ENCODE peak calls at places on chromosome 5, in five cellular contexts. One of them, this sample, is unnamed.

GRCh38 chr5:74595143-74595915 is 45.2 kb downstream of the ENC1 start:
- DNase-seq in Kasumi-1: no peak
- DNase-seq in stimulated activated CD8-positive, alpha-beta memory T cell treated with anti-CD3 and anti-CD28 coated beads, Interleukin-12 subunit alpha, Interleukin-12 subunit beta, amount 100 ng/mL, for 1 hour: no peak
- DNase-seq in right lobe of liver: no peak
- DNase-seq in amygdala: no peak
- DNase-seq in this sample: no peak

GRCh38 chr5:10987881-10988504 is 227.0 kb upstream of the DAP start:
- DNase-seq in amygdala: no peak
- DNase-seq in right lobe of liver: peak
- DNase-seq in Kasumi-1: peak
- DNase-seq in stimulated activated CD8-positive, alpha-beta memory T cell treated with anti-CD3 and anti-CD28 coated beads, Interleukin-12 subunit alpha, Interleukin-12 subunit beta, amount 100 ng/mL, for 1 hour: peak
- DNase-seq in this sample: peak

GRCh38 chr5:139908749-139909148 is 113.1 kb downstream of the PSD2 start:
- DNase-seq in amygdala: no peak
- DNase-seq in Kasumi-1: no peak
- DNase-seq in right lobe of liver: peak
- DNase-seq in stimulated activated CD8-positive, alpha-beta memory T cell treated with anti-CD3 and anti-CD28 coated beads, Interleukin-12 subunit alpha, Interleukin-12 subunit beta, amount 100 ng/mL, for 1 hour: no peak
- DNase-seq in this sample: no peak

GRCh38 chr5:20307391-20307790 is 319.4 kb upstream of the CDH18 start:
- DNase-seq in right lobe of liver: no peak
- DNase-seq in Kasumi-1: no peak
- DNase-seq in stimulated activated CD8-positive, alpha-beta memory T cell treated with anti-CD3 and anti-CD28 coated beads, Interleukin-12 subunit alpha, Interleukin-12 subunit beta, amount 100 ng/mL, for 1 hour: no peak
- DNase-seq in amygdala: no peak
- DNase-seq in this sample: no peak

GRCh38 chr5:166031926-166032325 is 2259.5 kb upstream of the WWC1 start:
- DNase-seq in Kasumi-1: no peak
- DNase-seq in stimulated activated CD8-positive, alpha-beta memory T cell treated with anti-CD3 and anti-CD28 coated beads, Interleukin-12 subunit alpha, Interleukin-12 subunit beta, amount 100 ng/mL, for 1 hour: no peak
- DNase-seq in right lobe of liver: no peak
- DNase-seq in amygdala: no peak
- DNase-seq in this sample: no peak

GRCh38 chr5:95081500-95082355 is 203.2 kb downstream of the MCTP1 start:
- DNase-seq in right lobe of liver: no peak
- DNase-seq in stimulated activated CD8-positive, alpha-beta memory T cell treated with anti-CD3 and anti-CD28 coated beads, Interleukin-12 subunit alpha, Interleukin-12 subunit beta, amount 100 ng/mL, for 1 hour: no peak
- DNase-seq in Kasumi-1: peak
- DNase-seq in amygdala: no peak
- DNase-seq in this sample: no peak

GRCh38 chr5:74625742-74626241 is 14.7 kb downstream of the ENC1 start:
- DNase-seq in Kasumi-1: no peak
- DNase-seq in stimulated activated CD8-positive, alpha-beta memory T cell treated with anti-CD3 and anti-CD28 coated beads, Interleukin-12 subunit alpha, Interleukin-12 subunit beta, amount 100 ng/mL, for 1 hour: no peak
- DNase-seq in amygdala: no peak
- DNase-seq in right lobe of liver: no peak
- DNase-seq in this sample: no peak

GRCh38 chr5:125503958-125504357 is 757.5 kb upstream of the ZNF608 start:
- DNase-seq in Kasumi-1: no peak
- DNase-seq in amygdala: no peak
- DNase-seq in stimulated activated CD8-positive, alpha-beta memory T cell treated with anti-CD3 and anti-CD28 coated beads, Interleukin-12 subunit alpha, Interleukin-12 subunit beta, amount 100 ng/mL, for 1 hour: no peak
- DNase-seq in right lobe of liver: no peak
- DNase-seq in this sample: no peak

GRCh38 chr5:150422075-150422474 is 9.4 kb upstream of the CD74 start:
- DNase-seq in Kasumi-1: no peak
- DNase-seq in amygdala: no peak
- DNase-seq in stimulated activated CD8-positive, alpha-beta memory T cell treated with anti-CD3 and anti-CD28 coated beads, Interleukin-12 subunit alpha, Interleukin-12 subunit beta, amount 100 ng/mL, for 1 hour: no peak
- DNase-seq in right lobe of liver: no peak
- DNase-seq in this sample: no peak

GRCh38 chr5:91162534-91163381 is 220.4 kb downstream of the ARRDC3 start:
- DNase-seq in right lobe of liver: no peak
- DNase-seq in amygdala: no peak
- DNase-seq in Kasumi-1: peak
- DNase-seq in stimulated activated CD8-positive, alpha-beta memory T cell treated with anti-CD3 and anti-CD28 coated beads, Interleukin-12 subunit alpha, Interleukin-12 subunit beta, amount 100 ng/mL, for 1 hour: peak
- DNase-seq in this sample: no peak

GRCh38 chr5:32984851-32985250 is 273.7 kb downstream of the NPR3 start:
- DNase-seq in Kasumi-1: no peak
- DNase-seq in stimulated activated CD8-positive, alpha-beta memory T cell treated with anti-CD3 and anti-CD28 coated beads, Interleukin-12 subunit alpha, Interleukin-12 subunit beta, amount 100 ng/mL, for 1 hour: no peak
- DNase-seq in amygdala: no peak
- DNase-seq in right lobe of liver: no peak
- DNase-seq in this sample: no peak

GRCh38 chr5:126777974-126778674 is 1.2 kb downstream of the LMNB1 start:
- DNase-seq in right lobe of liver: peak
- DNase-seq in stimulated activated CD8-positive, alpha-beta memory T cell treated with anti-CD3 and anti-CD28 coated beads, Interleukin-12 subunit alpha, Interleukin-12 subunit beta, amount 100 ng/mL, for 1 hour: peak
- DNase-seq in Kasumi-1: peak
- DNase-seq in amygdala: peak
- DNase-seq in this sample: peak

GRCh38 chr5:16178745-16179372 is 732 bp downstream of the MARCHF11 start:
- DNase-seq in stimulated activated CD8-positive, alpha-beta memory T cell treated with anti-CD3 and anti-CD28 coated beads, Interleukin-12 subunit alpha, Interleukin-12 subunit beta, amount 100 ng/mL, for 1 hour: no peak
- DNase-seq in amygdala: no peak
- DNase-seq in right lobe of liver: no peak
- DNase-seq in Kasumi-1: no peak
- DNase-seq in this sample: peak

GRCh38 chr5:140336388-140336787 is 10.0 kb downstream of the HBEGF start:
- DNase-seq in right lobe of liver: peak
- DNase-seq in stimulated activated CD8-positive, alpha-beta memory T cell treated with anti-CD3 and anti-CD28 coated beads, Interleukin-12 subunit alpha, Interleukin-12 subunit beta, amount 100 ng/mL, for 1 hour: no peak
- DNase-seq in amygdala: no peak
- DNase-seq in Kasumi-1: no peak
- DNase-seq in this sample: no peak

GRCh38 chr5:170920196-170920595 is 58.4 kb downstream of the RANBP17 start:
- DNase-seq in Kasumi-1: no peak
- DNase-seq in amygdala: no peak
- DNase-seq in stimulated activated CD8-positive, alpha-beta memory T cell treated with anti-CD3 and anti-CD28 coated beads, Interleukin-12 subunit alpha, Interleukin-12 subunit beta, amount 100 ng/mL, for 1 hour: no peak
- DNase-seq in right lobe of liver: no peak
- DNase-seq in this sample: no peak

GRCh38 chr5:186091-187041 is 4.9 kb upstream of the LRRC14B start:
- DNase-seq in right lobe of liver: no peak
- DNase-seq in stimulated activated CD8-positive, alpha-beta memory T cell treated with anti-CD3 and anti-CD28 coated beads, Interleukin-12 subunit alpha, Interleukin-12 subunit beta, amount 100 ng/mL, for 1 hour: no peak
- DNase-seq in amygdala: no peak
- DNase-seq in Kasumi-1: no peak
- DNase-seq in this sample: no peak

GRCh38 chr5:36495638-36496010 is 110.8 kb upstream of the SLC1A3 start:
- DNase-seq in amygdala: no peak
- DNase-seq in stimulated activated CD8-positive, alpha-beta memory T cell treated with anti-CD3 and anti-CD28 coated beads, Interleukin-12 subunit alpha, Interleukin-12 subunit beta, amount 100 ng/mL, for 1 hour: no peak
- DNase-seq in Kasumi-1: no peak
- DNase-seq in right lobe of liver: no peak
- DNase-seq in this sample: no peak

GRCh38 chr5:92850886-92851285 is 730.1 kb downstream of the NR2F1-AS1 start:
- DNase-seq in amygdala: no peak
- DNase-seq in stimulated activated CD8-positive, alpha-beta memory T cell treated with anti-CD3 and anti-CD28 coated beads, Interleukin-12 subunit alpha, Interleukin-12 subunit beta, amount 100 ng/mL, for 1 hour: no peak
- DNase-seq in Kasumi-1: no peak
- DNase-seq in right lobe of liver: no peak
- DNase-seq in this sample: no peak

GRCh38 chr5:137312060-137312459 is 187.1 kb downstream of the SPOCK1 start:
- DNase-seq in right lobe of liver: no peak
- DNase-seq in stimulated activated CD8-positive, alpha-beta memory T cell treated with anti-CD3 and anti-CD28 coated beads, Interleukin-12 subunit alpha, Interleukin-12 subunit beta, amount 100 ng/mL, for 1 hour: no peak
- DNase-seq in Kasumi-1: no peak
- DNase-seq in amygdala: no peak
- DNase-seq in this sample: no peak

GRCh38 chr5:27908341-27908740 is 870.0 kb upstream of the CDH9 start:
- DNase-seq in stimulated activated CD8-positive, alpha-beta memory T cell treated with anti-CD3 and anti-CD28 coated beads, Interleukin-12 subunit alpha, Interleukin-12 subunit beta, amount 100 ng/mL, for 1 hour: no peak
- DNase-seq in amygdala: no peak
- DNase-seq in Kasumi-1: no peak
- DNase-seq in right lobe of liver: no peak
- DNase-seq in this sample: no peak

GRCh38 chr5:180631549-180632392 is 17.6 kb downstream of the FLT4 start:
- DNase-seq in right lobe of liver: no peak
- DNase-seq in amygdala: no peak
- DNase-seq in stimulated activated CD8-positive, alpha-beta memory T cell treated with anti-CD3 and anti-CD28 coated beads, Interleukin-12 subunit alpha, Interleukin-12 subunit beta, amount 100 ng/mL, for 1 hour: no peak
- DNase-seq in Kasumi-1: peak
- DNase-seq in this sample: no peak

GRCh38 chr5:97670447-97670846 is 487.4 kb upstream of the RIOK2 start:
- DNase-seq in amygdala: no peak
- DNase-seq in stimulated activated CD8-positive, alpha-beta memory T cell treated with anti-CD3 and anti-CD28 coated beads, Interleukin-12 subunit alpha, Interleukin-12 subunit beta, amount 100 ng/mL, for 1 hour: no peak
- DNase-seq in right lobe of liver: no peak
- DNase-seq in Kasumi-1: no peak
- DNase-seq in this sample: no peak

GRCh38 chr5:157463621-157464407 is 3.8 kb downstream of the NIPAL4 start:
- DNase-seq in stimulated activated CD8-positive, alpha-beta memory T cell treated with anti-CD3 and anti-CD28 coated beads, Interleukin-12 subunit alpha, Interleukin-12 subunit beta, amount 100 ng/mL, for 1 hour: no peak
- DNase-seq in Kasumi-1: no peak
- DNase-seq in amygdala: no peak
- DNase-seq in right lobe of liver: no peak
- DNase-seq in this sample: no peak

GRCh38 chr5:76737131-76737556 is 21.2 kb downstream of the F2R start:
- DNase-seq in Kasumi-1: no peak
- DNase-seq in amygdala: no peak
- DNase-seq in stimulated activated CD8-positive, alpha-beta memory T cell treated with anti-CD3 and anti-CD28 coated beads, Interleukin-12 subunit alpha, Interleukin-12 subunit beta, amount 100 ng/mL, for 1 hour: no peak
- DNase-seq in right lobe of liver: no peak
- DNase-seq in this sample: no peak

GRCh38 chr5:67092447-67093023 is 104.1 kb downstream of the CD180 start:
- DNase-seq in right lobe of liver: no peak
- DNase-seq in Kasumi-1: no peak
- DNase-seq in amygdala: no peak
- DNase-seq in stimulated activated CD8-positive, alpha-beta memory T cell treated with anti-CD3 and anti-CD28 coated beads, Interleukin-12 subunit alpha, Interleukin-12 subunit beta, amount 100 ng/mL, for 1 hour: no peak
- DNase-seq in this sample: no peak

GRCh38 chr5:146751781-146752401 is 126.7 kb downstream of the PPP2R2B start:
- DNase-seq in amygdala: no peak
- DNase-seq in right lobe of liver: no peak
- DNase-seq in stimulated activated CD8-positive, alpha-beta memory T cell treated with anti-CD3 and anti-CD28 coated beads, Interleukin-12 subunit alpha, Interleukin-12 subunit beta, amount 100 ng/mL, for 1 hour: peak
- DNase-seq in Kasumi-1: peak
- DNase-seq in this sample: no peak

GRCh38 chr5:24681106-24681505 is 36.3 kb upstream of the CDH10 start:
- DNase-seq in stimulated activated CD8-positive, alpha-beta memory T cell treated with anti-CD3 and anti-CD28 coated beads, Interleukin-12 subunit alpha, Interleukin-12 subunit beta, amount 100 ng/mL, for 1 hour: no peak
- DNase-seq in amygdala: no peak
- DNase-seq in Kasumi-1: no peak
- DNase-seq in right lobe of liver: no peak
- DNase-seq in this sample: no peak

GRCh38 chr5:102537011-102537410 is 38.2 kb upstream of the SLCO6A1 start:
- DNase-seq in right lobe of liver: no peak
- DNase-seq in Kasumi-1: no peak
- DNase-seq in stimulated activated CD8-positive, alpha-beta memory T cell treated with anti-CD3 and anti-CD28 coated beads, Interleukin-12 subunit alpha, Interleukin-12 subunit beta, amount 100 ng/mL, for 1 hour: no peak
- DNase-seq in amygdala: no peak
- DNase-seq in this sample: no peak

GRCh38 chr5:77360381-77360780 is 131.7 kb downstream of the WDR41 start:
- DNase-seq in Kasumi-1: no peak
- DNase-seq in stimulated activated CD8-positive, alpha-beta memory T cell treated with anti-CD3 and anti-CD28 coated beads, Interleukin-12 subunit alpha, Interleukin-12 subunit beta, amount 100 ng/mL, for 1 hour: no peak
- DNase-seq in right lobe of liver: no peak
- DNase-seq in amygdala: no peak
- DNase-seq in this sample: no peak

GRCh38 chr5:123094227-123094918 is 5.3 kb downstream of the PRDM6 start:
- DNase-seq in right lobe of liver: no peak
- DNase-seq in stimulated activated CD8-positive, alpha-beta memory T cell treated with anti-CD3 and anti-CD28 coated beads, Interleukin-12 subunit alpha, Interleukin-12 subunit beta, amount 100 ng/mL, for 1 hour: no peak
- DNase-seq in amygdala: no peak
- DNase-seq in Kasumi-1: no peak
- DNase-seq in this sample: no peak

GRCh38 chr5:171269717-171270116 is 39.3 kb upstream of the TLX3 start:
- DNase-seq in right lobe of liver: no peak
- DNase-seq in stimulated activated CD8-positive, alpha-beta memory T cell treated with anti-CD3 and anti-CD28 coated beads, Interleukin-12 subunit alpha, Interleukin-12 subunit beta, amount 100 ng/mL, for 1 hour: no peak
- DNase-seq in amygdala: no peak
- DNase-seq in Kasumi-1: no peak
- DNase-seq in this sample: no peak

GRCh38 chr5:156641690-156642089 is 208.4 kb upstream of the PPP1R2B start:
- DNase-seq in right lobe of liver: no peak
- DNase-seq in stimulated activated CD8-positive, alpha-beta memory T cell treated with anti-CD3 and anti-CD28 coated beads, Interleukin-12 subunit alpha, Interleukin-12 subunit beta, amount 100 ng/mL, for 1 hour: no peak
- DNase-seq in amygdala: no peak
- DNase-seq in Kasumi-1: no peak
- DNase-seq in this sample: no peak

GRCh38 chr5:139470821-139471300 is at the start of gene SMIM33:
- DNase-seq in amygdala: no peak
- DNase-seq in stimulated activated CD8-positive, alpha-beta memory T cell treated with anti-CD3 and anti-CD28 coated beads, Interleukin-12 subunit alpha, Interleukin-12 subunit beta, amount 100 ng/mL, for 1 hour: no peak
- DNase-seq in right lobe of liver: no peak
- DNase-seq in Kasumi-1: peak
- DNase-seq in this sample: no peak

GRCh38 chr5:139378941-139379361 is 4.1 kb downstream of the SLC23A1 start:
- DNase-seq in amygdala: no peak
- DNase-seq in right lobe of liver: no peak
- DNase-seq in Kasumi-1: no peak
- DNase-seq in stimulated activated CD8-positive, alpha-beta memory T cell treated with anti-CD3 and anti-CD28 coated beads, Interleukin-12 subunit alpha, Interleukin-12 subunit beta, amount 100 ng/mL, for 1 hour: no peak
- DNase-seq in this sample: no peak

GRCh38 chr5:149667084-149667826 is 62.9 kb upstream of the PPARGC1B start:
- DNase-seq in Kasumi-1: peak
- DNase-seq in right lobe of liver: peak
- DNase-seq in stimulated activated CD8-positive, alpha-beta memory T cell treated with anti-CD3 and anti-CD28 coated beads, Interleukin-12 subunit alpha, Interleukin-12 subunit beta, amount 100 ng/mL, for 1 hour: no peak
- DNase-seq in amygdala: no peak
- DNase-seq in this sample: no peak

This sample was measured in frontal cortex.